ENCODE peak calls at places on chromosomes 16 and 17, in four cellular contexts. One of them, this sample, is unnamed.
A peak's percentile ranks its signal among the peaks of the same experiment; 100 is the strongest.

GRCh38 chr16:20393801-20394637 is 10.5 kb downstream of the PDILT start:
- DNase-seq in K562: no peak
- DNase-seq in GM12878: no peak
- DNase-seq in GM12891: no peak
- DNase-seq in this sample: no peak

GRCh38 chr17:62565817-62566216 is 61.7 kb upstream of the MRC2 start:
- DNase-seq in K562: no peak
- DNase-seq in GM12878: no peak
- DNase-seq in GM12891: no peak
- DNase-seq in this sample: no peak

GRCh38 chr17:1972429-1973160 is 52.5 kb downstream of the RTN4RL1 start:
- DNase-seq in K562: no peak
- DNase-seq in GM12878: no peak
- DNase-seq in GM12891: no peak
- DNase-seq in this sample: no peak

GRCh38 chr17:51045616-51046526 is 74.8 kb downstream of the SPAG9 start:
- DNase-seq in K562: no peak
- DNase-seq in GM12878: no peak
- DNase-seq in GM12891: no peak
- DNase-seq in this sample: no peak

GRCh38 chr17:76872221-76872873 is 4.1 kb downstream of the MGAT5B start:
- DNase-seq in K562: no peak
- DNase-seq in GM12878: no peak
- DNase-seq in GM12891: no peak
- DNase-seq in this sample: no peak

GRCh38 chr16:600781-601180 is 10.9 kb downstream of the RAB40C start:
- DNase-seq in K562: no peak
- DNase-seq in GM12878: no peak
- DNase-seq in GM12891: no peak
- DNase-seq in this sample: no peak

GRCh38 chr16:57529324-57530103 is 6.9 kb downstream of the CCDC102A start:
- DNase-seq in K562: no peak
- DNase-seq in GM12878: no peak
- DNase-seq in GM12891: no peak
- DNase-seq in this sample: no peak

GRCh38 chr17:7951143-7951792 is 19.3 kb downstream of the CNTROB start:
- DNase-seq in K562: no peak
- DNase-seq in GM12878: peak; percentile 45
- DNase-seq in GM12891: peak; percentile 51
- DNase-seq in this sample: no peak

GRCh38 chr17:76561799-76562268 is 22.0 kb downstream of the PRCD start:
- DNase-seq in K562: no peak
- DNase-seq in GM12878: no peak
- DNase-seq in GM12891: no peak
- DNase-seq in this sample: no peak

GRCh38 chr16:87698676-87699179 is 67.1 kb downstream of the KLHDC4 start:
- DNase-seq in K562: no peak
- DNase-seq in GM12878: no peak
- DNase-seq in GM12891: no peak
- DNase-seq in this sample: no peak

GRCh38 chr17:45888392-45888791 is 6.0 kb upstream of the MAPT start:
- DNase-seq in K562: no peak
- DNase-seq in GM12878: no peak
- DNase-seq in GM12891: no peak
- DNase-seq in this sample: no peak

GRCh38 chr16:56422896-56423441 is 2.4 kb downstream of the AMFR start:
- DNase-seq in K562: no peak
- DNase-seq in GM12878: no peak
- DNase-seq in GM12891: no peak
- DNase-seq in this sample: no peak

GRCh38 chr16:2142942-2143868 is 5.2 kb upstream of the RAB26 start:
- DNase-seq in K562: peak; percentile 53
- DNase-seq in GM12878: no peak
- DNase-seq in GM12891: no peak
- DNase-seq in this sample: peak; percentile 68

GRCh38 chr16:81470796-81471636 is 26.4 kb downstream of the CMIP start:
- DNase-seq in K562: no peak
- DNase-seq in GM12878: no peak
- DNase-seq in GM12891: no peak
- DNase-seq in this sample: no peak

GRCh38 chr16:83581082-83581481 is 226.7 kb upstream of the HSBP1 start:
- DNase-seq in K562: no peak
- DNase-seq in GM12878: no peak
- DNase-seq in GM12891: no peak
- DNase-seq in this sample: no peak

GRCh38 chr16:86502856-86503748 is 7.2 kb upstream of the FOXF1 start:
- DNase-seq in K562: no peak
- DNase-seq in GM12878: no peak
- DNase-seq in GM12891: no peak
- DNase-seq in this sample: no peak

GRCh38 chr17:48002920-48003685 is 32.2 kb downstream of the CDK5RAP3 start:
- DNase-seq in K562: no peak
- DNase-seq in GM12878: no peak
- DNase-seq in GM12891: no peak
- DNase-seq in this sample: no peak

GRCh38 chr16:66925322-66925840 is at the start of gene RRAD:
- DNase-seq in K562: peak; percentile 75
- DNase-seq in GM12878: no peak
- DNase-seq in GM12891: no peak
- DNase-seq in this sample: no peak

GRCh38 chr17:17780941-17781590 is 55.7 kb downstream of the SREBF1 start:
- DNase-seq in K562: no peak
- DNase-seq in GM12878: no peak
- DNase-seq in GM12891: no peak
- DNase-seq in this sample: no peak

GRCh38 chr17:80382446-80382845 is 32.5 kb upstream of the ENDOV start:
- DNase-seq in K562: no peak
- DNase-seq in GM12878: no peak
- DNase-seq in GM12891: no peak
- DNase-seq in this sample: no peak

GRCh38 chr16:71758293-71758760 is 33.8 kb upstream of the PHLPP2 start:
- DNase-seq in K562: no peak
- DNase-seq in GM12878: no peak
- DNase-seq in GM12891: no peak
- DNase-seq in this sample: no peak

GRCh38 chr16:86901483-86901882 is 323.1 kb downstream of the FOXL1 start:
- DNase-seq in K562: no peak
- DNase-seq in GM12878: no peak
- DNase-seq in GM12891: no peak
- DNase-seq in this sample: no peak

GRCh38 chr16:53126390-53126789 is 71.6 kb downstream of the CHD9 start:
- DNase-seq in K562: no peak
- DNase-seq in GM12878: no peak
- DNase-seq in GM12891: no peak
- DNase-seq in this sample: no peak

GRCh38 chr16:13338044-13338443 is 436.6 kb downstream of the SHISA9 start:
- DNase-seq in K562: no peak
- DNase-seq in GM12878: no peak
- DNase-seq in GM12891: no peak
- DNase-seq in this sample: no peak

GRCh38 chr17:8318010-8318409 is 8.0 kb downstream of the ARHGEF15 start:
- DNase-seq in K562: no peak
- DNase-seq in GM12878: no peak
- DNase-seq in GM12891: no peak
- DNase-seq in this sample: no peak

GRCh38 chr16:30926333-30926811 is 3.0 kb downstream of the FBXL19 start:
- DNase-seq in K562: no peak
- DNase-seq in GM12878: no peak
- DNase-seq in GM12891: no peak
- DNase-seq in this sample: no peak

GRCh38 chr16:50354629-50355456 is 13.9 kb downstream of the BRD7 start:
- DNase-seq in K562: peak; percentile 30
- DNase-seq in GM12878: no peak
- DNase-seq in GM12891: no peak
- DNase-seq in this sample: no peak

GRCh38 chr16:78045865-78046581 is 23.7 kb downstream of the CLEC3A start:
- DNase-seq in K562: peak; percentile 59
- DNase-seq in GM12878: no peak
- DNase-seq in GM12891: peak; percentile 25
- DNase-seq in this sample: peak; percentile 18

GRCh38 chr17:7856081-7856791 is 1.1 kb downstream of the NAA38 start:
- DNase-seq in K562: no peak
- DNase-seq in GM12878: no peak
- DNase-seq in GM12891: no peak
- DNase-seq in this sample: no peak

GRCh38 chr17:77193653-77194052 is 52.9 kb downstream of the SEC14L1 start:
- DNase-seq in K562: no peak
- DNase-seq in GM12878: no peak
- DNase-seq in GM12891: no peak
- DNase-seq in this sample: no peak

GRCh38 chr17:17414316-17414937 is 62.4 kb upstream of the MED9 start:
- DNase-seq in K562: no peak
- DNase-seq in GM12878: no peak
- DNase-seq in GM12891: no peak
- DNase-seq in this sample: no peak

GRCh38 chr16:83470406-83470805 is 337.4 kb upstream of the HSBP1 start:
- DNase-seq in K562: no peak
- DNase-seq in GM12878: no peak
- DNase-seq in GM12891: no peak
- DNase-seq in this sample: no peak

GRCh38 chr17:7745748-7746470 is 28.4 kb downstream of the DNAH2 start:
- DNase-seq in K562: no peak
- DNase-seq in GM12878: no peak
- DNase-seq in GM12891: no peak
- DNase-seq in this sample: peak; percentile 7

DNA sequence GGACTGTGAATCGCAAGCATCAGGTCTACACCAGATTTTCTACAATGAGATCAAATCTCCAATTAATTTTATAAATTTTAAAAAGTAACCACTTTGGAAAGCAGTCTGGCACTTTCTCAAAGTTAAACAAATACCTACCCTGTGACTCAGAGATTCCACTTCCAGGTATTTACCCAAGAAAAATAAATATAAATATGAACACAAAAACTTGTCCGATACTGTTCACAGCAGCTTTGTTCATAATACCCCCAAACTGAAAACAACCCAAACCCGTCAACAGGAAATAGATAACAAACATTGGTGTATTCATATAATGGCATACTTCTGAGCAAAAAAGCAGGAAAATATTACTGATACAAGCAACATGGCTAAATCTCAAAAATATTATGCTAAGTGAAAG is 12.1 kb downstream of the ZDHHC7 start:
- DNase-seq in K562: no peak
- DNase-seq in GM12878: no peak
- DNase-seq in GM12891: no peak
- DNase-seq in this sample: no peak
- TF ChIP-seq SPI1 in K562: no peak
- TF ChIP-seq SPI1 in GM12878: no peak
- TF ChIP-seq SPI1 in GM12891: no peak
- TF ChIP-seq SPI1 in this sample: no peak

DNA sequence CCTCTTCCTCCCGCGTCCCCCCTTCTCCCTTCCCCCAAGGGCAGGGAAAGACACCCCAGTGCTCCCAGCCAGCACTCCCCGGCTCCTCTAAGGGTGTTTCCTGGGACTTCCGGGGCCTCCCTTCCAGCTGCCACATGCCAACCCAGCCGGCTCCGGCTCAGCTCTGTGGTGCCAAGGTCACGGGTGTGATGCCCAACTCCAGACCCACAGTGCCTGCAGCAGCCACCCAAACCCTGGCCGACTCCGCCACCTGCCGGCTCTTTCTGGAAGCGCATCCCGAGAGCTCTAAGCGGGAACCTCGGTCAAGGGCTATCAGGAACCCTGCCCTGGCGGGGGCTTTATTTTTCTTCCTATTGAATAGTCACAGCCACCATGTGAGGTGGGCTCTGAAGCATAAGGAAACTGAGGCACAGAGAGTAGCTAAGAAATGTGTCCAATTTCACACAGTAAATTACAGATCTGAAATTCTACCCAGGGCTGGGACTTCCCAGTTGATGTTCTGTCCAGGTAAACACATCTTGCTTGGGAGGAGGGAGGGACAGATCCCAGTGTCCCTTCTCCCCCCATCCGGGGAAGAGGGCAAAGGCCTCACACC is 3.3 kb upstream of the PPP1R1B start:
- DNase-seq in K562: peak; percentile 70
- DNase-seq in GM12878: no peak
- DNase-seq in GM12891: peak; percentile 78
- DNase-seq in this sample: peak; percentile 81
- TF ChIP-seq POLR2AphosphoS5 in K562: no peak
- TF ChIP-seq POLR2AphosphoS5 in GM12878: no peak
- TF ChIP-seq POLR2AphosphoS5 in GM12891: no peak
- TF ChIP-seq POLR2AphosphoS5 in this sample: no peak

GRCh38 chr16:35744084-35744483 is 2284.7 kb downstream of the TP53TG3F start:
- DNase-seq in K562: no peak
- DNase-seq in GM12878: no peak
- DNase-seq in GM12891: no peak
- DNase-seq in this sample: no peak
- TF ChIP-seq SPI1 in K562: no peak
- TF ChIP-seq SPI1 in GM12878: no peak
- TF ChIP-seq SPI1 in GM12891: no peak
- TF ChIP-seq SPI1 in this sample: no peak

GRCh38 chr16:9330036-9330545 is 238.6 kb downstream of the HAPSTR1 start:
- DNase-seq in K562: no peak
- DNase-seq in GM12878: no peak
- DNase-seq in GM12891: no peak
- DNase-seq in this sample: no peak
- TF ChIP-seq POLR2AphosphoS5 in K562: no peak
- TF ChIP-seq POLR2AphosphoS5 in GM12878: no peak
- TF ChIP-seq POLR2AphosphoS5 in GM12891: no peak
- TF ChIP-seq POLR2AphosphoS5 in this sample: no peak

This sample was measured in HL-60.